ENCODE peak calls at places on chromosomes 12 and 14, in ten cellular contexts. One of them, this sample, is unnamed.

GRCh38 chr12:127083028-127083949 is 1183.7 kb upstream of the TMEM132C start:
- DNase-seq in IMR-90: peak; percentile 65
- DNase-seq in AML-193: peak; percentile 35
- DNase-seq in SW480: peak; percentile 85
- DNase-seq in stimulated activated CD8-positive, alpha-beta memory T cell treated with anti-CD3 and anti-CD28 coated beads, Interleukin-7, amount 100 ng/mL, for 1 hour: no peak
- DNase-seq in HCEC 1CT: peak; percentile 79
- DNase-seq in left ventricle myocardium inferior: no peak
- DNase-seq in stimulated activated CD4-positive, alpha-beta T cell treated with anti-CD3 and anti-CD28 coated beads, Interleukin-2, amount 100 ng/mL, for 24 hours: no peak
- DNase-seq in lower lobe of right lung: no peak
- DNase-seq in Ammon's horn: peak; percentile 49
- DNase-seq in this sample: no peak

GRCh38 chr14:102275866-102276265 is 29.1 kb downstream of the MOK start:
- DNase-seq in IMR-90: peak; percentile 36
- DNase-seq in AML-193: no peak
- DNase-seq in SW480: no peak
- DNase-seq in stimulated activated CD8-positive, alpha-beta memory T cell treated with anti-CD3 and anti-CD28 coated beads, Interleukin-7, amount 100 ng/mL, for 1 hour: no peak
- DNase-seq in HCEC 1CT: peak; percentile 25
- DNase-seq in left ventricle myocardium inferior: no peak
- DNase-seq in stimulated activated CD4-positive, alpha-beta T cell treated with anti-CD3 and anti-CD28 coated beads, Interleukin-2, amount 100 ng/mL, for 24 hours: no peak
- DNase-seq in lower lobe of right lung: no peak
- DNase-seq in Ammon's horn: no peak
- DNase-seq in this sample: no peak

GRCh38 chr12:49244161-49244560 is 20.7 kb upstream of the TUBA1C start:
- DNase-seq in IMR-90: peak; percentile 82
- DNase-seq in AML-193: no peak
- DNase-seq in SW480: no peak
- DNase-seq in stimulated activated CD8-positive, alpha-beta memory T cell treated with anti-CD3 and anti-CD28 coated beads, Interleukin-7, amount 100 ng/mL, for 1 hour: no peak
- DNase-seq in HCEC 1CT: peak; percentile 50
- DNase-seq in left ventricle myocardium inferior: no peak
- DNase-seq in stimulated activated CD4-positive, alpha-beta T cell treated with anti-CD3 and anti-CD28 coated beads, Interleukin-2, amount 100 ng/mL, for 24 hours: no peak
- DNase-seq in lower lobe of right lung: no peak
- DNase-seq in Ammon's horn: no peak
- DNase-seq in this sample: no peak

GRCh38 chr14:104788873-104789663 is 6.5 kb downstream of the AKT1 start:
- DNase-seq in IMR-90: no peak
- DNase-seq in AML-193: no peak
- DNase-seq in SW480: no peak
- DNase-seq in stimulated activated CD8-positive, alpha-beta memory T cell treated with anti-CD3 and anti-CD28 coated beads, Interleukin-7, amount 100 ng/mL, for 1 hour: no peak
- DNase-seq in HCEC 1CT: no peak
- DNase-seq in left ventricle myocardium inferior: no peak
- DNase-seq in stimulated activated CD4-positive, alpha-beta T cell treated with anti-CD3 and anti-CD28 coated beads, Interleukin-2, amount 100 ng/mL, for 24 hours: no peak
- DNase-seq in lower lobe of right lung: no peak
- DNase-seq in Ammon's horn: no peak
- DNase-seq in this sample: no peak

GRCh38 chr14:105865266-105865903 is 339.0 kb downstream of the TMEM121 start:
- DNase-seq in IMR-90: no peak
- DNase-seq in AML-193: no peak
- DNase-seq in SW480: no peak
- DNase-seq in stimulated activated CD8-positive, alpha-beta memory T cell treated with anti-CD3 and anti-CD28 coated beads, Interleukin-7, amount 100 ng/mL, for 1 hour: no peak
- DNase-seq in HCEC 1CT: no peak
- DNase-seq in left ventricle myocardium inferior: peak; percentile 12
- DNase-seq in stimulated activated CD4-positive, alpha-beta T cell treated with anti-CD3 and anti-CD28 coated beads, Interleukin-2, amount 100 ng/mL, for 24 hours: no peak
- DNase-seq in lower lobe of right lung: no peak
- DNase-seq in Ammon's horn: no peak
- DNase-seq in this sample: peak; percentile 3

GRCh38 chr12:92784356-92784755 is 81.6 kb downstream of the PLEKHG7 start:
- DNase-seq in IMR-90: peak; percentile 50
- DNase-seq in AML-193: no peak
- DNase-seq in SW480: no peak
- DNase-seq in stimulated activated CD8-positive, alpha-beta memory T cell treated with anti-CD3 and anti-CD28 coated beads, Interleukin-7, amount 100 ng/mL, for 1 hour: no peak
- DNase-seq in HCEC 1CT: no peak
- DNase-seq in left ventricle myocardium inferior: no peak
- DNase-seq in stimulated activated CD4-positive, alpha-beta T cell treated with anti-CD3 and anti-CD28 coated beads, Interleukin-2, amount 100 ng/mL, for 24 hours: no peak
- DNase-seq in lower lobe of right lung: no peak
- DNase-seq in Ammon's horn: no peak
- DNase-seq in this sample: no peak

GRCh38 chr12:90064759-90065158 is 356.1 kb upstream of the ATP2B1 start:
- DNase-seq in IMR-90: peak; percentile 6
- DNase-seq in AML-193: no peak
- DNase-seq in SW480: no peak
- DNase-seq in stimulated activated CD8-positive, alpha-beta memory T cell treated with anti-CD3 and anti-CD28 coated beads, Interleukin-7, amount 100 ng/mL, for 1 hour: no peak
- DNase-seq in HCEC 1CT: no peak
- DNase-seq in left ventricle myocardium inferior: no peak
- DNase-seq in stimulated activated CD4-positive, alpha-beta T cell treated with anti-CD3 and anti-CD28 coated beads, Interleukin-2, amount 100 ng/mL, for 24 hours: no peak
- DNase-seq in lower lobe of right lung: no peak
- DNase-seq in Ammon's horn: no peak
- DNase-seq in this sample: no peak

GRCh38 chr14:20503905-20504304 is 1.4 kb upstream of the RNASE10 start:
- DNase-seq in IMR-90: no peak
- DNase-seq in AML-193: no peak
- DNase-seq in SW480: no peak
- DNase-seq in stimulated activated CD8-positive, alpha-beta memory T cell treated with anti-CD3 and anti-CD28 coated beads, Interleukin-7, amount 100 ng/mL, for 1 hour: no peak
- DNase-seq in HCEC 1CT: no peak
- DNase-seq in left ventricle myocardium inferior: no peak
- DNase-seq in stimulated activated CD4-positive, alpha-beta T cell treated with anti-CD3 and anti-CD28 coated beads, Interleukin-2, amount 100 ng/mL, for 24 hours: no peak
- DNase-seq in lower lobe of right lung: no peak
- DNase-seq in Ammon's horn: peak; percentile 75
- DNase-seq in this sample: no peak

GRCh38 chr12:121804417-121805111 is 755 bp downstream of the SETD1B start:
- DNase-seq in IMR-90: no peak
- DNase-seq in AML-193: peak; percentile 6
- DNase-seq in SW480: peak; percentile 50
- DNase-seq in stimulated activated CD8-positive, alpha-beta memory T cell treated with anti-CD3 and anti-CD28 coated beads, Interleukin-7, amount 100 ng/mL, for 1 hour: no peak
- DNase-seq in HCEC 1CT: no peak
- DNase-seq in left ventricle myocardium inferior: peak; percentile 38
- DNase-seq in stimulated activated CD4-positive, alpha-beta T cell treated with anti-CD3 and anti-CD28 coated beads, Interleukin-2, amount 100 ng/mL, for 24 hours: peak; percentile 60
- DNase-seq in lower lobe of right lung: no peak
- DNase-seq in Ammon's horn: no peak
- DNase-seq in this sample: no peak

GRCh38 chr14:37939442-37940028 is 268.2 kb upstream of the SSTR1 start:
- DNase-seq in IMR-90: no peak
- DNase-seq in AML-193: no peak
- DNase-seq in SW480: no peak
- DNase-seq in stimulated activated CD8-positive, alpha-beta memory T cell treated with anti-CD3 and anti-CD28 coated beads, Interleukin-7, amount 100 ng/mL, for 1 hour: no peak
- DNase-seq in HCEC 1CT: no peak
- DNase-seq in left ventricle myocardium inferior: no peak
- DNase-seq in stimulated activated CD4-positive, alpha-beta T cell treated with anti-CD3 and anti-CD28 coated beads, Interleukin-2, amount 100 ng/mL, for 24 hours: no peak
- DNase-seq in lower lobe of right lung: no peak
- DNase-seq in Ammon's horn: no peak
- DNase-seq in this sample: no peak

GRCh38 chr14:51157012-51157411 is 62.1 kb upstream of the TRIM9 start:
- DNase-seq in IMR-90: peak; percentile 8
- DNase-seq in AML-193: peak; percentile 49
- DNase-seq in SW480: peak; percentile 34
- DNase-seq in stimulated activated CD8-positive, alpha-beta memory T cell treated with anti-CD3 and anti-CD28 coated beads, Interleukin-7, amount 100 ng/mL, for 1 hour: no peak
- DNase-seq in HCEC 1CT: peak; percentile 49
- DNase-seq in left ventricle myocardium inferior: no peak
- DNase-seq in stimulated activated CD4-positive, alpha-beta T cell treated with anti-CD3 and anti-CD28 coated beads, Interleukin-2, amount 100 ng/mL, for 24 hours: no peak
- DNase-seq in lower lobe of right lung: no peak
- DNase-seq in Ammon's horn: no peak
- DNase-seq in this sample: no peak

GRCh38 chr14:87461704-87462103 is 531.3 kb downstream of the GALC start:
- DNase-seq in IMR-90: no peak
- DNase-seq in AML-193: no peak
- DNase-seq in SW480: no peak
- DNase-seq in stimulated activated CD8-positive, alpha-beta memory T cell treated with anti-CD3 and anti-CD28 coated beads, Interleukin-7, amount 100 ng/mL, for 1 hour: no peak
- DNase-seq in HCEC 1CT: no peak
- DNase-seq in left ventricle myocardium inferior: no peak
- DNase-seq in stimulated activated CD4-positive, alpha-beta T cell treated with anti-CD3 and anti-CD28 coated beads, Interleukin-2, amount 100 ng/mL, for 24 hours: no peak
- DNase-seq in lower lobe of right lung: no peak
- DNase-seq in Ammon's horn: no peak
- DNase-seq in this sample: no peak

GRCh38 chr14:23605931-23606585 is 27.5 kb upstream of the JPH4 start:
- DNase-seq in IMR-90: peak; percentile 12
- DNase-seq in AML-193: no peak
- DNase-seq in SW480: no peak
- DNase-seq in stimulated activated CD8-positive, alpha-beta memory T cell treated with anti-CD3 and anti-CD28 coated beads, Interleukin-7, amount 100 ng/mL, for 1 hour: no peak
- DNase-seq in HCEC 1CT: no peak
- DNase-seq in left ventricle myocardium inferior: no peak
- DNase-seq in stimulated activated CD4-positive, alpha-beta T cell treated with anti-CD3 and anti-CD28 coated beads, Interleukin-2, amount 100 ng/mL, for 24 hours: peak; percentile 12
- DNase-seq in lower lobe of right lung: no peak
- DNase-seq in Ammon's horn: no peak
- DNase-seq in this sample: no peak

GRCh38 chr14:94292872-94293577 is at the start of gene SERPINA10:
- DNase-seq in IMR-90: no peak
- DNase-seq in AML-193: no peak
- DNase-seq in SW480: no peak
- DNase-seq in stimulated activated CD8-positive, alpha-beta memory T cell treated with anti-CD3 and anti-CD28 coated beads, Interleukin-7, amount 100 ng/mL, for 1 hour: no peak
- DNase-seq in HCEC 1CT: no peak
- DNase-seq in left ventricle myocardium inferior: no peak
- DNase-seq in stimulated activated CD4-positive, alpha-beta T cell treated with anti-CD3 and anti-CD28 coated beads, Interleukin-2, amount 100 ng/mL, for 24 hours: no peak
- DNase-seq in lower lobe of right lung: no peak
- DNase-seq in Ammon's horn: no peak
- DNase-seq in this sample: no peak

GRCh38 chr12:21697829-21698630 is 40.4 kb upstream of the LDHB start:
- DNase-seq in IMR-90: peak; percentile 48
- DNase-seq in AML-193: peak; percentile 44
- DNase-seq in SW480: peak; percentile 22
- DNase-seq in stimulated activated CD8-positive, alpha-beta memory T cell treated with anti-CD3 and anti-CD28 coated beads, Interleukin-7, amount 100 ng/mL, for 1 hour: no peak
- DNase-seq in HCEC 1CT: peak; percentile 19
- DNase-seq in left ventricle myocardium inferior: no peak
- DNase-seq in stimulated activated CD4-positive, alpha-beta T cell treated with anti-CD3 and anti-CD28 coated beads, Interleukin-2, amount 100 ng/mL, for 24 hours: no peak
- DNase-seq in lower lobe of right lung: no peak
- DNase-seq in Ammon's horn: peak; percentile 31
- DNase-seq in this sample: no peak

GRCh38 chr12:89051065-89051677 is 301.1 kb downstream of the DUSP6 start:
- DNase-seq in IMR-90: peak; percentile 78
- DNase-seq in AML-193: peak; percentile 66
- DNase-seq in SW480: peak; percentile 59
- DNase-seq in stimulated activated CD8-positive, alpha-beta memory T cell treated with anti-CD3 and anti-CD28 coated beads, Interleukin-7, amount 100 ng/mL, for 1 hour: no peak
- DNase-seq in HCEC 1CT: peak; percentile 68
- DNase-seq in left ventricle myocardium inferior: no peak
- DNase-seq in stimulated activated CD4-positive, alpha-beta T cell treated with anti-CD3 and anti-CD28 coated beads, Interleukin-2, amount 100 ng/mL, for 24 hours: no peak
- DNase-seq in lower lobe of right lung: no peak
- DNase-seq in Ammon's horn: peak; percentile 66
- DNase-seq in this sample: no peak

GRCh38 chr12:71503579-71504470 is 64.2 kb downstream of the LGR5 start:
- DNase-seq in IMR-90: no peak
- DNase-seq in AML-193: no peak
- DNase-seq in SW480: no peak
- DNase-seq in stimulated activated CD8-positive, alpha-beta memory T cell treated with anti-CD3 and anti-CD28 coated beads, Interleukin-7, amount 100 ng/mL, for 1 hour: no peak
- DNase-seq in HCEC 1CT: no peak
- DNase-seq in left ventricle myocardium inferior: no peak
- DNase-seq in stimulated activated CD4-positive, alpha-beta T cell treated with anti-CD3 and anti-CD28 coated beads, Interleukin-2, amount 100 ng/mL, for 24 hours: no peak
- DNase-seq in lower lobe of right lung: no peak
- DNase-seq in Ammon's horn: no peak
- DNase-seq in this sample: no peak

GRCh38 chr12:132251741-132252490 is 77.5 kb downstream of the GALNT9 start:
- DNase-seq in IMR-90: no peak
- DNase-seq in AML-193: no peak
- DNase-seq in SW480: no peak
- DNase-seq in stimulated activated CD8-positive, alpha-beta memory T cell treated with anti-CD3 and anti-CD28 coated beads, Interleukin-7, amount 100 ng/mL, for 1 hour: no peak
- DNase-seq in HCEC 1CT: no peak
- DNase-seq in left ventricle myocardium inferior: no peak
- DNase-seq in stimulated activated CD4-positive, alpha-beta T cell treated with anti-CD3 and anti-CD28 coated beads, Interleukin-2, amount 100 ng/mL, for 24 hours: no peak
- DNase-seq in lower lobe of right lung: peak; percentile 25
- DNase-seq in Ammon's horn: no peak
- DNase-seq in this sample: no peak

GRCh38 chr12:88509851-88510250 is 70.4 kb downstream of the KITLG start:
- DNase-seq in IMR-90: no peak
- DNase-seq in AML-193: no peak
- DNase-seq in SW480: no peak
- DNase-seq in stimulated activated CD8-positive, alpha-beta memory T cell treated with anti-CD3 and anti-CD28 coated beads, Interleukin-7, amount 100 ng/mL, for 1 hour: no peak
- DNase-seq in HCEC 1CT: peak; percentile 10
- DNase-seq in left ventricle myocardium inferior: no peak
- DNase-seq in stimulated activated CD4-positive, alpha-beta T cell treated with anti-CD3 and anti-CD28 coated beads, Interleukin-2, amount 100 ng/mL, for 24 hours: no peak
- DNase-seq in lower lobe of right lung: no peak
- DNase-seq in Ammon's horn: no peak
- DNase-seq in this sample: no peak

GRCh38 chr12:111425655-111426054 is 19.9 kb downstream of the SH2B3 start:
- DNase-seq in IMR-90: peak; percentile 39
- DNase-seq in AML-193: no peak
- DNase-seq in SW480: peak; percentile 53
- DNase-seq in stimulated activated CD8-positive, alpha-beta memory T cell treated with anti-CD3 and anti-CD28 coated beads, Interleukin-7, amount 100 ng/mL, for 1 hour: no peak
- DNase-seq in HCEC 1CT: no peak
- DNase-seq in left ventricle myocardium inferior: no peak
- DNase-seq in stimulated activated CD4-positive, alpha-beta T cell treated with anti-CD3 and anti-CD28 coated beads, Interleukin-2, amount 100 ng/mL, for 24 hours: no peak
- DNase-seq in lower lobe of right lung: no peak
- DNase-seq in Ammon's horn: no peak
- DNase-seq in this sample: no peak

This sample was measured in WTC11.